ENCODE peak calls at places on chromosomes 12 and 14, in nine cellular contexts. V is IMR-90; G is CD8-positive, alpha-beta T cell; B is suprapubic skin; I is fibroblast of the aortic adventitia; U is astrocyte of the cerebellum; C is choroid plexus epithelial cell; E is lower lobe of right lung; Z is epithelial cell of esophagus. H is an unnamed sample.

GRCh38 chr12:113230315-113231274 is 9.3 kb downstream of the TPCN1 start:
- DNase-seq in V (no peak), G (no peak), B (peak; percentile 35), I (no peak), U (no peak), C (no peak), E (no peak), Z (no peak), H (no peak)

GRCh38 chr12:128265566-128265965 is 1.4 kb upstream of the TMEM132C start:
- DNase-seq in V (no peak), G (no peak), B (no peak), I (no peak), U (no peak), C (no peak), E (no peak), Z (no peak), H (no peak)

GRCh38 chr14:95059126-95059525 is 98.2 kb downstream of the DICER1 start:
- DNase-seq in V (no peak), G (no peak), B (no peak), I (no peak), U (no peak), C (no peak), E (no peak), Z (no peak), H (no peak)

GRCh38 chr12:104643921-104644669 is 187.3 kb downstream of the CHST11 start:
- DNase-seq in V (no peak), G (no peak), B (no peak), I (no peak), U (no peak), C (peak; percentile 28), E (peak; percentile 61), Z (no peak), H (no peak)

GRCh38 chr12:80684077-80684495 is 23.3 kb upstream of the MYF6 start:
- DNase-seq in V (no peak), G (no peak), B (no peak), I (no peak), U (no peak), C (no peak), E (no peak), Z (peak; percentile 40), H (no peak)

GRCh38 chr12:128810182-128811127 is 13.3 kb downstream of the SLC15A4 start:
- DNase-seq in V (no peak), G (peak; percentile 28), B (no peak), I (peak; percentile 36), U (no peak), C (no peak), E (no peak), Z (no peak), H (peak; percentile 11)

GRCh38 chr12:42483534-42483857 is 106.0 kb downstream of the PRICKLE1 start:
- DNase-seq in V (peak; percentile 39), G (peak; percentile 12), B (peak; percentile 73), I (no peak), U (no peak), C (no peak), E (no peak), Z (no peak), H (no peak)

GRCh38 chr12:5901416-5901815 is 43.6 kb downstream of the ANO2 start:
- DNase-seq in V (no peak), G (no peak), B (no peak), I (no peak), U (no peak), C (no peak), E (no peak), Z (no peak), H (no peak)

GRCh38 chr12:57816001-57816854 is 2.3 kb downstream of the AVIL start:
- DNase-seq in V (no peak), G (no peak), B (no peak), I (no peak), U (no peak), C (no peak), E (no peak), Z (no peak), H (no peak)

GRCh38 chr12:88579572-88579940 is 715 bp downstream of the KITLG start:
- DNase-seq in V (no peak), G (no peak), B (no peak), I (no peak), U (no peak), C (peak; percentile 37), E (peak; percentile 62), Z (peak; percentile 52), H (no peak)

GRCh38 chr14:58788655-58789054 is 150.9 kb downstream of the DACT1 start:
- DNase-seq in V (no peak), G (no peak), B (no peak), I (no peak), U (no peak), C (no peak), E (no peak), Z (no peak), H (no peak)

GRCh38 chr14:20247651-20248246 is 8.7 kb downstream of the OR11H4 start:
- DNase-seq in V (no peak), G (no peak), B (no peak), I (no peak), U (no peak), C (no peak), E (no peak), Z (peak; percentile 58), H (no peak)

GRCh38 chr12:32450363-32450762 is 51.0 kb downstream of the FGD4 start:
- DNase-seq in V (no peak), G (no peak), B (no peak), I (no peak), U (no peak), C (no peak), E (no peak), Z (no peak), H (no peak)

GRCh38 chr14:72605096-72605920 is 288.6 kb downstream of the DPF3 start:
- DNase-seq in V (no peak), G (no peak), B (no peak), I (no peak), U (no peak), C (no peak), E (no peak), Z (no peak), H (no peak)

GRCh38 chr14:46951103-46951502 is 299.5 kb upstream of the RPL10L start:
- DNase-seq in V (no peak), G (no peak), B (no peak), I (no peak), U (no peak), C (no peak), E (no peak), Z (no peak), H (no peak)

GRCh38 chr12:57199191-57199590 is 17.4 kb upstream of the NXPH4 start:
- DNase-seq in V (no peak), G (no peak), B (no peak), I (no peak), U (no peak), C (no peak), E (no peak), Z (no peak), H (no peak)

GRCh38 chr12:11228268-11228879 is 41.1 kb downstream of the PRB3 start:
- DNase-seq in V (peak; percentile 30), G (peak; percentile 25), B (no peak), I (peak; percentile 59), U (peak; percentile 9), C (peak; percentile 83), E (no peak), Z (peak; percentile 72), H (peak; percentile 41)

GRCh38 chr12:127711108-127711507 is 555.9 kb upstream of the TMEM132C start:
- DNase-seq in V (no peak), G (no peak), B (no peak), I (no peak), U (no peak), C (no peak), E (no peak), Z (no peak), H (no peak)

GRCh38 chr12:49345048-49345839 is 1.4 kb upstream of the DNAJC22 start:
- DNase-seq in V (no peak), G (no peak), B (no peak), I (no peak), U (no peak), C (no peak), E (no peak), Z (no peak), H (no peak)

GRCh38 chr14:73627033-73627432 is 14.7 kb downstream of the ACOT6 start:
- DNase-seq in V (no peak), G (no peak), B (no peak), I (no peak), U (no peak), C (no peak), E (no peak), Z (no peak), H (no peak)

GRCh38 chr14:102525213-102526143 is 15.9 kb upstream of the ANKRD9 start:
- DNase-seq in V (peak; percentile 59), G (peak; percentile 39), B (no peak), I (peak; percentile 72), U (peak; percentile 29), C (peak; percentile 74), E (no peak), Z (peak; percentile 74), H (peak; percentile 74)

GRCh38 chr14:89089330-89089729 is 264.9 kb downstream of the TTC8 start:
- DNase-seq in V (no peak), G (no peak), B (no peak), I (no peak), U (no peak), C (no peak), E (no peak), Z (no peak), H (no peak)

GRCh38 chr14:24367506-24368214 is at the start of gene NFATC4:
- DNase-seq in V (peak; percentile 96), G (no peak), B (peak; percentile 86), I (peak; percentile 99), U (peak; percentile 82), C (peak; percentile 97), E (peak; percentile 63), Z (peak; percentile 89), H (peak; percentile 97)
- H3K4me3 ChIP-seq in V (peak within 1 kb of the TSS; percentile 86), G (peak within 1 kb of the TSS; percentile 23), B (peak within 1 kb of the TSS; percentile 63), I (peak within 1 kb of the TSS; percentile 88), U (peak within 1 kb of the TSS; percentile 92), C (peak within 1 kb of the TSS; percentile 84), E (peak within 1 kb of the TSS; percentile 54), Z (peak within 1 kb of the TSS; percentile 78), H (peak within 1 kb of the TSS; percentile 96)

GRCh38 chr14:64763801-64764511 is 59.7 kb downstream of the PLEKHG3 start:
- DNase-seq in V (peak; percentile 55), G (no peak), B (no peak), I (peak; percentile 56), U (no peak), C (peak; percentile 46), E (peak; percentile 40), Z (peak; percentile 46), H (peak; percentile 76)
- TF ChIP-seq CTCF in V (peak; percentile 17), G (no peak), B (no peak), I (no peak), U (no peak), C (peak; percentile 18), E (peak; percentile 11), Z (no peak), H (peak; percentile 39)

GRCh38 chr14:52268191-52269061 is 928 bp downstream of the PTGDR start:
- DNase-seq in V (peak; percentile 13), G (no peak), B (peak; percentile 60), I (peak; percentile 54), U (no peak), C (peak; percentile 27), E (no peak), Z (peak; percentile 10), H (peak; percentile 30)
- H3K4me3 ChIP-seq in V (peak overlapping the region; percentile 26), G (peak overlapping the region; percentile 61), B (peak overlapping the region; percentile 64), I (peak overlapping the region; percentile 70), U (peak overlapping the region; percentile 24), C (peak overlapping the region; percentile 34), E (peak overlapping the region; percentile 53), Z (no peak overlapping the region), H (peak overlapping the region; percentile 41)

DNA sequence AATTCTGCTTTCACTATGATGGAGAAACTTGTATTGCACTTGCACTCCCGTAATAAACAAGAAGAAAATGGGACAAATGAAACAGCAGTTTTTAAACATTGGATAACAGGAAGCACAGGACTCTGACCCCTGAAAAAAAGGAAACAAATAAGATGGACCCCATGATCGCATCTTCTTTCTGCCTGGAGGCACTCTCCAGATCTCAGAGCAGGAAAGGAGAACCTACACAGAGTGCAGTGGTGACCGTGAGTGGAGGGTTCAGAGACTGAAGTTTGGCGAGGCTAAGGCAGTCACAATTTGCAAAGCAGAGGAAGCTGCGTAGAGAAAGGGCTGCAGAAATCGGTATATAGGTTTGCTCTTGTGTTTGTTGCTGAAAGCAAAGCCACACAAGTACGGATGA is 6.1 kb upstream of the FGF6 start:
- DNase-seq in V (no peak), G (no peak), B (no peak), I (no peak), U (no peak), C (no peak), E (no peak), Z (no peak), H (no peak)
- TF ChIP-seq CTCF in V (no peak), G (no peak), B (no peak), I (no peak), U (no peak), C (no peak), E (no peak), Z (no peak), H (no peak)

H was measured in fibroblast of villous mesenchyme.